ENCODE peak calls at places on chromosomes 11 and 22, in nine cellular contexts. One of them, this sample, is unnamed.

GRCh38 chr11:86081465-86081864 is 12.6 kb upstream of the PICALM start:
- DNase-seq in Caco-2: no peak
- DNase-seq in heart right ventricle: no peak
- DNase-seq in neural crest cell: no peak
- DNase-seq in GM23338: no peak
- DNase-seq in cardiac fibroblast: no peak
- DNase-seq in sigmoid colon: no peak
- DNase-seq in colonic mucosa: no peak
- DNase-seq in GM10248: no peak
- DNase-seq in this sample: no peak

GRCh38 chr11:10317281-10317755 is 12.4 kb downstream of the ADM start:
- DNase-seq in Caco-2: no peak
- DNase-seq in heart right ventricle: no peak
- DNase-seq in neural crest cell: peak; percentile 36
- DNase-seq in GM23338: no peak
- DNase-seq in cardiac fibroblast: no peak
- DNase-seq in sigmoid colon: no peak
- DNase-seq in colonic mucosa: no peak
- DNase-seq in GM10248: peak; percentile 28
- DNase-seq in this sample: no peak

GRCh38 chr11:57377098-57377497 is 3.9 kb downstream of the PRG3 start:
- DNase-seq in Caco-2: no peak
- DNase-seq in heart right ventricle: no peak
- DNase-seq in neural crest cell: no peak
- DNase-seq in GM23338: no peak
- DNase-seq in cardiac fibroblast: no peak
- DNase-seq in sigmoid colon: no peak
- DNase-seq in colonic mucosa: no peak
- DNase-seq in GM10248: no peak
- DNase-seq in this sample: no peak

GRCh38 chr22:20868225-20868944 is 9.6 kb downstream of the SNAP29 start:
- DNase-seq in Caco-2: no peak
- DNase-seq in heart right ventricle: no peak
- DNase-seq in neural crest cell: no peak
- DNase-seq in GM23338: no peak
- DNase-seq in cardiac fibroblast: no peak
- DNase-seq in sigmoid colon: no peak
- DNase-seq in colonic mucosa: no peak
- DNase-seq in GM10248: no peak
- DNase-seq in this sample: no peak

GRCh38 chr11:107102692-107103463 is 84.6 kb upstream of the GUCY1A2 start:
- DNase-seq in Caco-2: peak; percentile 13
- DNase-seq in heart right ventricle: peak; percentile 30
- DNase-seq in neural crest cell: no peak
- DNase-seq in GM23338: peak; percentile 11
- DNase-seq in cardiac fibroblast: no peak
- DNase-seq in sigmoid colon: peak; percentile 55
- DNase-seq in colonic mucosa: no peak
- DNase-seq in GM10248: no peak
- DNase-seq in this sample: no peak

GRCh38 chr11:94933225-94934130 is 39.9 kb downstream of the CWC15 start:
- DNase-seq in Caco-2: no peak
- DNase-seq in heart right ventricle: peak; percentile 43
- DNase-seq in neural crest cell: no peak
- DNase-seq in GM23338: no peak
- DNase-seq in cardiac fibroblast: peak; percentile 89
- DNase-seq in sigmoid colon: peak; percentile 79
- DNase-seq in colonic mucosa: no peak
- DNase-seq in GM10248: no peak
- DNase-seq in this sample: no peak

GRCh38 chr11:108654994-108655631 is 9.8 kb upstream of the DDX10 start:
- DNase-seq in Caco-2: peak; percentile 74
- DNase-seq in heart right ventricle: no peak
- DNase-seq in neural crest cell: peak; percentile 25
- DNase-seq in GM23338: peak; percentile 69
- DNase-seq in cardiac fibroblast: peak; percentile 63
- DNase-seq in sigmoid colon: no peak
- DNase-seq in colonic mucosa: peak; percentile 63
- DNase-seq in GM10248: peak; percentile 26
- DNase-seq in this sample: peak; percentile 51

GRCh38 chr22:36343720-36344105 is 44.1 kb downstream of the MYH9 start:
- DNase-seq in Caco-2: no peak
- DNase-seq in heart right ventricle: no peak
- DNase-seq in neural crest cell: no peak
- DNase-seq in GM23338: no peak
- DNase-seq in cardiac fibroblast: no peak
- DNase-seq in sigmoid colon: no peak
- DNase-seq in colonic mucosa: no peak
- DNase-seq in GM10248: no peak
- DNase-seq in this sample: no peak

GRCh38 chr22:27825174-27825573 is 23.6 kb upstream of the MN1 start:
- DNase-seq in Caco-2: peak; percentile 16
- DNase-seq in heart right ventricle: no peak
- DNase-seq in neural crest cell: peak; percentile 31
- DNase-seq in GM23338: peak; percentile 66
- DNase-seq in cardiac fibroblast: no peak
- DNase-seq in sigmoid colon: no peak
- DNase-seq in colonic mucosa: no peak
- DNase-seq in GM10248: no peak
- DNase-seq in this sample: no peak

GRCh38 chr22:45999379-45999971 is 22.5 kb upstream of the WNT7B start:
- DNase-seq in Caco-2: no peak
- DNase-seq in heart right ventricle: no peak
- DNase-seq in neural crest cell: no peak
- DNase-seq in GM23338: no peak
- DNase-seq in cardiac fibroblast: no peak
- DNase-seq in sigmoid colon: peak; percentile 57
- DNase-seq in colonic mucosa: no peak
- DNase-seq in GM10248: no peak
- DNase-seq in this sample: no peak

GRCh38 chr22:45905924-45906865 is 70.8 kb downstream of the WNT7B start:
- DNase-seq in Caco-2: no peak
- DNase-seq in heart right ventricle: peak; percentile 44
- DNase-seq in neural crest cell: no peak
- DNase-seq in GM23338: no peak
- DNase-seq in cardiac fibroblast: peak; percentile 71
- DNase-seq in sigmoid colon: no peak
- DNase-seq in colonic mucosa: no peak
- DNase-seq in GM10248: no peak
- DNase-seq in this sample: no peak

GRCh38 chr11:69044111-69045013 is 4.4 kb upstream of the TPCN2 start:
- DNase-seq in Caco-2: peak; percentile 92
- DNase-seq in heart right ventricle: peak; percentile 75
- DNase-seq in neural crest cell: peak; percentile 48
- DNase-seq in GM23338: peak; percentile 88
- DNase-seq in cardiac fibroblast: peak; percentile 72
- DNase-seq in sigmoid colon: peak; percentile 92
- DNase-seq in colonic mucosa: peak; percentile 72
- DNase-seq in GM10248: no peak
- DNase-seq in this sample: peak; percentile 83

GRCh38 chr11:77172666-77172982 is 44.6 kb downstream of the MYO7A start:
- DNase-seq in Caco-2: no peak
- DNase-seq in heart right ventricle: no peak
- DNase-seq in neural crest cell: no peak
- DNase-seq in GM23338: no peak
- DNase-seq in cardiac fibroblast: no peak
- DNase-seq in sigmoid colon: no peak
- DNase-seq in colonic mucosa: no peak
- DNase-seq in GM10248: no peak
- DNase-seq in this sample: no peak

GRCh38 chr11:72753341-72754148 is 1.3 kb upstream of the ARAP1 start:
- DNase-seq in Caco-2: peak; percentile 45
- DNase-seq in heart right ventricle: no peak
- DNase-seq in neural crest cell: no peak
- DNase-seq in GM23338: no peak
- DNase-seq in cardiac fibroblast: no peak
- DNase-seq in sigmoid colon: no peak
- DNase-seq in colonic mucosa: peak; percentile 40
- DNase-seq in GM10248: no peak
- DNase-seq in this sample: no peak

GRCh38 chr11:81967242-81967641 is 766.4 kb downstream of the FAM181B start:
- DNase-seq in Caco-2: no peak
- DNase-seq in heart right ventricle: no peak
- DNase-seq in neural crest cell: no peak
- DNase-seq in GM23338: no peak
- DNase-seq in cardiac fibroblast: peak; percentile 2
- DNase-seq in sigmoid colon: no peak
- DNase-seq in colonic mucosa: no peak
- DNase-seq in GM10248: no peak
- DNase-seq in this sample: no peak

GRCh38 chr11:81966340-81966739 is 767.3 kb downstream of the FAM181B start:
- DNase-seq in Caco-2: no peak
- DNase-seq in heart right ventricle: no peak
- DNase-seq in neural crest cell: no peak
- DNase-seq in GM23338: no peak
- DNase-seq in cardiac fibroblast: no peak
- DNase-seq in sigmoid colon: no peak
- DNase-seq in colonic mucosa: no peak
- DNase-seq in GM10248: no peak
- DNase-seq in this sample: no peak

GRCh38 chr11:81959341-81959740 is 774.3 kb downstream of the FAM181B start:
- DNase-seq in Caco-2: no peak
- DNase-seq in heart right ventricle: no peak
- DNase-seq in neural crest cell: no peak
- DNase-seq in GM23338: peak; percentile 67
- DNase-seq in cardiac fibroblast: no peak
- DNase-seq in sigmoid colon: no peak
- DNase-seq in colonic mucosa: no peak
- DNase-seq in GM10248: no peak
- DNase-seq in this sample: no peak

DNA sequence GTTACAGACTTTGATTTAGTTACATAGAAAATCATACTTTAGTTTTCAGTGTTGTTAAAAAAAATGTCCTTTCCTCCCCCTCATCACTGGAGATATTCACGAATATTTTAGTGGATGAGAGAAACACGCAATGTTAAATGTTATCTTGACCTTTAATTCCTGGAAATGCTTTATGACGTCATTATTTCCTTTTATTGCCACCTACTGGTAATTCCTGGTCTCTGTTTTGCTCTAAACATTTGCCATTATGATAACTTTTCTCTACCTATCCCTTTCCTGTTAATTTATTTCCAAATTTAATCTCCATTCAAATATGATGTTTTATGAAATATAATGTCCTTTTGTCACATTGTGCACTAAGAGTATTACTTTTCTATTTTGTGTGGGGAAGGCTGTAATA is 770.6 kb downstream of the FAM181B start:
- DNase-seq in Caco-2: no peak
- DNase-seq in heart right ventricle: no peak
- DNase-seq in neural crest cell: no peak
- DNase-seq in GM23338: peak; percentile 41
- DNase-seq in cardiac fibroblast: peak; percentile 21
- DNase-seq in sigmoid colon: no peak
- DNase-seq in colonic mucosa: no peak
- DNase-seq in GM10248: peak; percentile 5
- DNase-seq in this sample: no peak
- TF ChIP-seq CTCF in Caco-2: peak; percentile 56
- TF ChIP-seq CTCF in heart right ventricle: no peak
- TF ChIP-seq CTCF in neural crest cell: peak; percentile 50
- TF ChIP-seq CTCF in GM23338: peak; percentile 58
- TF ChIP-seq CTCF in cardiac fibroblast: no peak
- TF ChIP-seq CTCF in sigmoid colon: no peak
- TF ChIP-seq CTCF in colonic mucosa: no peak
- TF ChIP-seq CTCF in GM10248: no peak
- TF ChIP-seq CTCF in this sample: no peak

GRCh38 chr22:25060522-25061071 is 108.1 kb downstream of the KIAA1671 start:
- DNase-seq in Caco-2: no peak
- DNase-seq in heart right ventricle: no peak
- DNase-seq in neural crest cell: no peak
- DNase-seq in GM23338: no peak
- DNase-seq in cardiac fibroblast: no peak
- DNase-seq in sigmoid colon: no peak
- DNase-seq in colonic mucosa: no peak
- DNase-seq in GM10248: no peak
- DNase-seq in this sample: no peak
- TF ChIP-seq CTCF in Caco-2: no peak
- TF ChIP-seq CTCF in heart right ventricle: no peak
- TF ChIP-seq CTCF in neural crest cell: peak; percentile 38
- TF ChIP-seq CTCF in GM23338: peak; percentile 62
- TF ChIP-seq CTCF in cardiac fibroblast: no peak
- TF ChIP-seq CTCF in sigmoid colon: no peak
- TF ChIP-seq CTCF in colonic mucosa: no peak
- TF ChIP-seq CTCF in GM10248: no peak
- TF ChIP-seq CTCF in this sample: peak; percentile 28

GRCh38 chr11:8266246-8267241 is 2.9 kb upstream of the LMO1 start:
- DNase-seq in Caco-2: no peak
- DNase-seq in heart right ventricle: no peak
- DNase-seq in neural crest cell: no peak
- DNase-seq in GM23338: no peak
- DNase-seq in cardiac fibroblast: no peak
- DNase-seq in sigmoid colon: peak; percentile 19
- DNase-seq in colonic mucosa: no peak
- DNase-seq in GM10248: no peak
- DNase-seq in this sample: no peak

GRCh38 chr11:8268530-8269461 is 5.1 kb upstream of the LMO1 start:
- DNase-seq in Caco-2: no peak
- DNase-seq in heart right ventricle: no peak
- DNase-seq in neural crest cell: peak; percentile 24
- DNase-seq in GM23338: peak; percentile 57
- DNase-seq in cardiac fibroblast: no peak
- DNase-seq in sigmoid colon: peak; percentile 47
- DNase-seq in colonic mucosa: no peak
- DNase-seq in GM10248: no peak
- DNase-seq in this sample: no peak

GRCh38 chr11:8267280-8267679 is 3.6 kb upstream of the LMO1 start:
- DNase-seq in Caco-2: no peak
- DNase-seq in heart right ventricle: no peak
- DNase-seq in neural crest cell: no peak
- DNase-seq in GM23338: no peak
- DNase-seq in cardiac fibroblast: no peak
- DNase-seq in sigmoid colon: peak; percentile 54
- DNase-seq in colonic mucosa: no peak
- DNase-seq in GM10248: no peak
- DNase-seq in this sample: no peak

GRCh38 chr11:8269636-8270035 is 6.0 kb upstream of the LMO1 start:
- DNase-seq in Caco-2: no peak
- DNase-seq in heart right ventricle: no peak
- DNase-seq in neural crest cell: no peak
- DNase-seq in GM23338: no peak
- DNase-seq in cardiac fibroblast: no peak
- DNase-seq in sigmoid colon: no peak
- DNase-seq in colonic mucosa: no peak
- DNase-seq in GM10248: no peak
- DNase-seq in this sample: no peak

GRCh38 chr11:8267831-8268529 is 4.3 kb upstream of the LMO1 start:
- DNase-seq in Caco-2: no peak
- DNase-seq in heart right ventricle: no peak
- DNase-seq in neural crest cell: no peak
- DNase-seq in GM23338: peak; percentile 65
- DNase-seq in cardiac fibroblast: no peak
- DNase-seq in sigmoid colon: peak; percentile 44
- DNase-seq in colonic mucosa: no peak
- DNase-seq in GM10248: no peak
- DNase-seq in this sample: peak; percentile 26
- TF ChIP-seq CTCF in Caco-2: no peak
- TF ChIP-seq CTCF in heart right ventricle: no peak
- TF ChIP-seq CTCF in neural crest cell: no peak
- TF ChIP-seq CTCF in GM23338: no peak
- TF ChIP-seq CTCF in cardiac fibroblast: no peak
- TF ChIP-seq CTCF in sigmoid colon: no peak
- TF ChIP-seq CTCF in colonic mucosa: no peak
- TF ChIP-seq CTCF in GM10248: no peak
- TF ChIP-seq CTCF in this sample: no peak

GRCh38 chr22:17140022-17140421 is 18.9 kb upstream of the TMEM121B start:
- DNase-seq in Caco-2: no peak
- DNase-seq in heart right ventricle: no peak
- DNase-seq in neural crest cell: no peak
- DNase-seq in GM23338: no peak
- DNase-seq in cardiac fibroblast: no peak
- DNase-seq in sigmoid colon: no peak
- DNase-seq in colonic mucosa: no peak
- DNase-seq in GM10248: no peak
- DNase-seq in this sample: no peak
- TF ChIP-seq CTCF in Caco-2: no peak
- TF ChIP-seq CTCF in heart right ventricle: no peak
- TF ChIP-seq CTCF in neural crest cell: no peak
- TF ChIP-seq CTCF in GM23338: no peak
- TF ChIP-seq CTCF in cardiac fibroblast: no peak
- TF ChIP-seq CTCF in sigmoid colon: no peak
- TF ChIP-seq CTCF in colonic mucosa: no peak
- TF ChIP-seq CTCF in GM10248: no peak
- TF ChIP-seq CTCF in this sample: no peak